ENCODE peak calls at places on chromosome 2, in eight cellular contexts. Z, A, D, O, M, S, Q and T are unnamed samples.

GRCh38 chr2:11493282-11493681 is 27.3 kb upstream of the E2F6 start:
- DNase-seq in S (no peak), O (no peak), M (no peak), D (no peak), A (no peak), Z (no peak), Q (no peak), T (no peak)

GRCh38 chr2:71665168-71666093 is 212.1 kb downstream of the DYSF start:
- DNase-seq in Z (peak; percentile 80), Q (peak; percentile 9), O (no peak), D (no peak), S (no peak), A (no peak), M (no peak), T (no peak)

GRCh38 chr2:1613731-1614354 is 130.5 kb downstream of the PXDN start:
- DNase-seq in O (peak; percentile 27), Z (peak; percentile 68), A (no peak), Q (no peak), D (no peak), M (no peak), S (no peak), T (peak; percentile 83)

GRCh38 chr2:165466386-165466785 is 3.1 kb upstream of the CSRNP3 start:
- DNase-seq in O (no peak), A (no peak), Z (no peak), Q (no peak), S (no peak), D (no peak), M (no peak), T (no peak)

GRCh38 chr2:86285981-86286380 is 51.4 kb downstream of the REEP1 start:
- DNase-seq in O (peak; percentile 16), S (no peak), M (no peak), D (no peak), Q (no peak), A (no peak), Z (no peak), T (no peak)

GRCh38 chr2:153543639-153544071 is 65.1 kb upstream of the RPRM start:
- DNase-seq in D (no peak), S (no peak), A (no peak), M (no peak), Z (no peak), O (no peak), Q (no peak), T (no peak)

GRCh38 chr2:198374375-198375072 is 570.1 kb downstream of the PLCL1 start:
- DNase-seq in D (peak; percentile 5), O (no peak), Q (peak; percentile 64), S (no peak), M (no peak), Z (no peak), A (peak; percentile 55), T (no peak)

GRCh38 chr2:226721541-226721940 is 78.1 kb downstream of the IRS1 start:
- DNase-seq in Z (peak; percentile 53), M (peak; percentile 26), A (no peak), O (no peak), Q (peak; percentile 68), S (no peak), D (no peak), T (peak; percentile 47)

DNA sequence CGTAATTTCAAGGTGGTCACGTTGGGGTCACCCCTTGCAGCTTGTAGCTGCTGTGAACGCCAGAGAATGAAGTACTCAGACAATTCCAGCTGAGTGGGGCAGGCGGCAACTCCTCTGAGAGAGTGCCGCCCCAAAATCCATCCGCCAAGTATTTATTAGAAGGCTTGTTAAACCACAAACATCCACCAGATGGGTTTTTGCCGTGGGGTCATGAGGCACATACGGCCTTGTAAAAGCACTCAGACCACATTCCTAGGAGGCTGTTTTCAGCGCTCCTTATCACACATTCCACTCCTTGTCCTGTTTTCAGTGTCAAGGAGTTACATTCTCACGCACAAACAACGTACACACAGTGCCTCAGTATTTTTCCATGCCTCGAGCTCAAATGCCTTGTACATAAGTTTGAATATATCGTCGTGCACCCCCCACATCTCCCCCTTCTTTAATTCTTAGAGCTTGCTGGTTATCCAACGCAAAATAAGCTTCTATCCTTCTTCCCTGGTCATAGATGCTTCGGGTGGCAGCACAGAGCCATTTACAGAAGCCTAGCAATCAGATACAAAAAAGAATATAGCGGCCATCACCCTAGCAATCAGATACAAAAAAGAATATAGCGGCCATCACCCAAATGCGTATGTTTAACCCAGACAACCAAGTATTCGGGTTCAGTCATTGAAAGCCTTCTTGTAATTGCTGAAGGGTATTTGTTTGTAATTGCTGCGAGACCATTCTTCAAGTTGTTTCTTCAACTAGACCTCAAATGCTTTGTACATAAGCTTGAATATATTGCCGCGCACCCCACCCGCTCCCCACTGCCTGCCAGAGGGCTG is 7.3 kb downstream of the ALPP start:
- DNase-seq in A (no peak), D (no peak), M (no peak), Q (peak; percentile 56), S (no peak), Z (no peak), O (peak; percentile 65), T (no peak)
- H3K4me3 ChIP-seq in A (no peak overlapping the region), D (peak overlapping the region; percentile 65), M (no peak overlapping the region), Q (peak overlapping the region; percentile 38), S (no peak overlapping the region), Z (no peak overlapping the region), O (peak overlapping the region; percentile 36), T (no peak overlapping the region)

GRCh38 chr2:101830146-101830545 is 132.6 kb downstream of the MAP4K4 start:
- DNase-seq in S (no peak), Q (no peak), A (no peak), O (no peak), D (no peak), Z (no peak), M (no peak), T (no peak)
- H3K4me1 ChIP-seq in S (peaks cover 54% of the 10 kb centered on the region), Q (peaks cover 32% of the 10 kb centered on the region), A (no peaks in the 10 kb centered on the region), O (peaks cover 36% of the 10 kb centered on the region), D (no peaks in the 10 kb centered on the region), Z (peaks cover 49% of the 10 kb centered on the region), M (peaks cover 30% of the 10 kb centered on the region), T (peaks cover 14% of the 10 kb centered on the region)

GRCh38 chr2:106816974-106817373 is 69.0 kb downstream of the ST6GAL2 start:
- DNase-seq in A (no peak), O (no peak), Z (peak; percentile 29), Q (peak; percentile 76), M (no peak), D (no peak), S (no peak), T (peak; percentile 61)

GRCh38 chr2:106812377-106812776 is 73.6 kb downstream of the ST6GAL2 start:
- DNase-seq in Z (no peak), Q (peak; percentile 23), S (no peak), D (no peak), O (no peak), M (no peak), A (no peak), T (no peak)
- H3K27ac ChIP-seq in Z (peak overlapping the region; percentile 46), Q (no peak overlapping the region), S (no peak overlapping the region), D (no peak overlapping the region), O (no peak overlapping the region), M (no peak overlapping the region), A (no peak overlapping the region), T (no peak overlapping the region)

DNA sequence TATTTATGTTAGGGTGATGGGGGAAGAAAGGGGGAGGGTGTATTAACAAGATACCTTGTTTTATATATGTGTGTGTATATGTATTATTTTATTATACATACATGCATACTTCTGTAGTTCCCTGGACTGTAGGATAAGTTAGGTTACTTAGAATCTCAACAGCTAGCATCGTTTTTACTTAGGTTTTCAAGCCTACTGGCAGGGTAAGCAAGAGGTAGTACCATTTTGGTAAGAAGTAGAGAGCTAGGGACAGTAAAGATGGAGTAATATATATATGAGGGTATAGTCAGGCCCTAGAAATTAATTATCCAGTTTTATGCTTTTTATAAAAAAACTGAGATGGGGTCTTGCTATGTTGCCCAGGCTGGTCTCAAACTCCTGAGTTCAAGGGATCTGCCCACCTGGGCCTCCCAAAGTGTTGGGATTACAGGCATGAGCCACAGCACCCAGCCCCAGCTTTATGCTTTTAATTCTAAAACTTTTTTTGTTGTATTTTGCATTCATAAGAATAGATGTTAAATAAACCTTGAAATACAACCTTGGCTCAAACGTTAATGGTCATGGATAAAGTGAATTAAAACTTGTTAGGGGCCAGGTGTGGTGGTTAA is 13.2 kb downstream of the MSH6 start:
- DNase-seq in Q (no peak), M (no peak), O (no peak), A (no peak), Z (no peak), D (no peak), S (no peak), T (no peak)
- H3K4me3 ChIP-seq in Q (no peak overlapping the region), M (no peak overlapping the region), O (no peak overlapping the region), A (no peak overlapping the region), Z (no peak overlapping the region), D (no peak overlapping the region), S (no peak overlapping the region), T (no peak overlapping the region)

DNA sequence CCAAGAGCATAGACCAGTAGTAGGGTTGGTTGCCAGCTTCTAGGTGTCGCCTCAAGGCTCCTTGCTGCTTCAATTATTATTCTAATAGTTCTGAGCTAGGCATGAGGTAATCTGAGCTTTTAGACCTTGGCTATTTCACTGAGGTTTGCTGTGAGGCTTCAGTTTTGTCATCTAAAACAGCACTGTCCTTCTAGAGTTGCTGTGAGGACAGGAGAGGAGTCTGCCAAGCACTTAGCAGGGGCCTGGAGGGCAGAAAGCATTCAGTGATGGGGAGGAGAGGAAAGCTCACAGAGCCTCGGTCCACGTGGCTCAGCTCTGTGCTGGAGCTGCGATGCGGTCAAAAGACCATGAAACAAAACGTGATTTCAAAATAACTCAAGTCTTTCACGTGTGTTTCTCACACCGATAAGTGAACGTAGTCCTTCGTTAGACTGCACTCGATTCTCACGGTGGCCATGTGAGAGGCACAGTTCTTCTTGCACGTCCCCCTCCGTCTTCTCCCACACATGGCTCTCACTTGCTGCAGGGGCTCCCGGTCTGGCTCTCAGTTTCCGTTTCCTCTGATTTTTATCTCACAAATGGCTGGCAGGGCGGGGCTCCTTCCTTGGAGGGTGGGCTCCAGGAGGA is 113.7 kb downstream of the B3GNT2 start:
- DNase-seq in Q (no peak), D (no peak), Z (peak; percentile 38), O (no peak), S (peak; percentile 39), A (no peak), M (no peak), T (no peak)
- H3K4me1 ChIP-seq in Q (peaks cover 3% of the 10 kb centered on the region), D (peaks cover 21% of the 10 kb centered on the region), Z (peaks cover 15% of the 10 kb centered on the region), O (peaks cover 36% of the 10 kb centered on the region), S (peaks cover 79% of the 10 kb centered on the region), A (peaks cover 18% of the 10 kb centered on the region), M (no peaks in the 10 kb centered on the region), T (peaks cover 24% of the 10 kb centered on the region)